ENCODE peak calls at places on chromosome 9, in four cellular contexts. Y, L, N and B are unnamed samples.

GRCh38 chr9:13264788-13265187 is 14.7 kb downstream of the MPDZ start:
- DNase-seq in Y (no peak), L (peak), N (no peak), B (no peak)

GRCh38 chr9:77180056-77180455 is 2.7 kb downstream of the VPS13A start:
- DNase-seq in Y (no peak), L (no peak), N (no peak), B (no peak)

GRCh38 chr9:110076894-110077725 is 130.8 kb downstream of the C9orf152 start:
- DNase-seq in Y (no peak), L (peak), N (no peak), B (peak)

GRCh38 chr9:127005770-127006314 is 91.3 kb downstream of the RALGPS1 start:
- DNase-seq in Y (no peak), L (no peak), N (no peak), B (no peak)

GRCh38 chr9:114286146-114286679 is 36.7 kb upstream of the ORM1 start:
- DNase-seq in Y (no peak), L (no peak), N (no peak), B (no peak)

GRCh38 chr9:18705763-18706372 is 231.9 kb downstream of the ADAMTSL1 start:
- DNase-seq in Y (no peak), L (no peak), N (no peak), B (no peak)

GRCh38 chr9:100499866-100500265 is 26.9 kb downstream of the TMEFF1 start:
- DNase-seq in Y (no peak), L (no peak), N (no peak), B (no peak)

GRCh38 chr9:122392284-122392683 is 21.5 kb downstream of the PTGS1 start:
- DNase-seq in Y (no peak), L (no peak), N (no peak), B (no peak)

GRCh38 chr9:15696979-15697378 is 144.1 kb downstream of the CCDC171 start:
- DNase-seq in Y (peak), L (no peak), N (peak), B (no peak)

GRCh38 chr9:121183666-121184423 is 17.8 kb downstream of the RAB14 start:
- DNase-seq in Y (no peak), L (no peak), N (no peak), B (no peak)

GRCh38 chr9:127874301-127875216 is 2.9 kb downstream of the AK1 start:
- DNase-seq in Y (no peak), L (peak), N (no peak), B (no peak)

GRCh38 chr9:3238241-3238640 is 287.6 kb downstream of the RFX3 start:
- DNase-seq in Y (no peak), L (no peak), N (no peak), B (no peak)

GRCh38 chr9:14170973-14171596 is 142.9 kb downstream of the NFIB start:
- DNase-seq in Y (peak), L (peak), N (peak), B (no peak)